ENCODE peak calls at places on chromosome 10, in eight cellular contexts. Q is testis, Y is GM10248, G is endothelial cell of umbilical vein, B is GM12864, D is astrocyte of the cerebellum, Z is AG09309, S is left lung. N is an unnamed sample.

GRCh38 chr10:121527690-121528089 is 70.6 kb downstream of the FGFR2 start:
- DNase-seq in Q (peak; percentile 19), Y (no peak), G (no peak), B (no peak), D (peak; percentile 76), Z (peak; percentile 41), S (no peak), N (no peak)

GRCh38 chr10:79139124-79139835 is 70.5 kb downstream of the ZMIZ1 start:
- DNase-seq in Q (peak; percentile 53), Y (no peak), G (peak; percentile 71), B (no peak), D (peak; percentile 91), Z (peak; percentile 86), S (no peak), N (no peak)

GRCh38 chr10:132341017-132341416 is 9.0 kb downstream of the LRRC27 start:
- DNase-seq in Q (no peak), Y (no peak), G (no peak), B (no peak), D (no peak), Z (no peak), S (no peak), N (no peak)

GRCh38 chr10:132169031-132169765 is 17.6 kb upstream of the DPYSL4 start:
- DNase-seq in Q (no peak), Y (no peak), G (no peak), B (no peak), D (no peak), Z (no peak), S (no peak), N (no peak)

GRCh38 chr10:100728928-100729876 is 16.2 kb upstream of the PAX2 start:
- DNase-seq in Q (peak; percentile 72), Y (no peak), G (no peak), B (no peak), D (no peak), Z (no peak), S (no peak), N (no peak)

GRCh38 chr10:102610499-102610898 is 33.8 kb upstream of the TRIM8 start:
- DNase-seq in Q (no peak), Y (no peak), G (peak; percentile 28), B (no peak), D (no peak), Z (no peak), S (no peak), N (no peak)

GRCh38 chr10:33335800-33336605 is 1.5 kb upstream of the NRP1 start:
- DNase-seq in Q (peak; percentile 43), Y (peak; percentile 12), G (peak; percentile 36), B (no peak), D (no peak), Z (no peak), S (peak; percentile 84), N (no peak)

GRCh38 chr10:114520453-114520852 is 116.2 kb upstream of the AFAP1L2 start:
- DNase-seq in Q (no peak), Y (no peak), G (peak; percentile 81), B (no peak), D (no peak), Z (peak; percentile 61), S (no peak), N (peak; percentile 52)

GRCh38 chr10:119942973-119943372 is 50.4 kb downstream of the SEC23IP start:
- DNase-seq in Q (no peak), Y (no peak), G (no peak), B (no peak), D (no peak), Z (no peak), S (no peak), N (no peak)

GRCh38 chr10:124068929-124069328 is 24.5 kb downstream of the CHST15 start:
- DNase-seq in Q (no peak), Y (no peak), G (no peak), B (no peak), D (no peak), Z (no peak), S (no peak), N (no peak)

GRCh38 chr10:120949511-120950102 is 98.4 kb downstream of the WDR11 start:
- DNase-seq in Q (no peak), Y (no peak), G (peak; percentile 29), B (no peak), D (no peak), Z (no peak), S (peak; percentile 64), N (no peak)

GRCh38 chr10:61822781-61823230 is 78.7 kb upstream of the ARID5B start:
- DNase-seq in Q (no peak), Y (no peak), G (no peak), B (no peak), D (no peak), Z (no peak), S (no peak), N (no peak)

GRCh38 chr10:63595072-63595471 is 73.9 kb downstream of the REEP3 start:
- DNase-seq in Q (no peak), Y (no peak), G (no peak), B (no peak), D (no peak), Z (no peak), S (no peak), N (no peak)

GRCh38 chr10:77926566-77927342 is at the start of gene DLG5:
- DNase-seq in Q (peak; percentile 73), Y (peak; percentile 66), G (peak; percentile 26), B (no peak), D (no peak), Z (no peak), S (peak; percentile 88), N (no peak)

GRCh38 chr10:30422981-30423654 is 10.9 kb upstream of the MAP3K8 start:
- DNase-seq in Q (peak; percentile 23), Y (no peak), G (peak; percentile 46), B (no peak), D (no peak), Z (no peak), S (peak; percentile 80), N (peak; percentile 62)

GRCh38 chr10:17793823-17794759 is 15.1 kb upstream of the MRC1 start:
- DNase-seq in Q (no peak), Y (no peak), G (no peak), B (no peak), D (no peak), Z (no peak), S (no peak), N (no peak)

GRCh38 chr10:60731134-60731883 is 47.0 kb upstream of the CDK1 start:
- DNase-seq in Q (no peak), Y (peak; percentile 52), G (no peak), B (peak; percentile 15), D (no peak), Z (no peak), S (no peak), N (no peak)

DNA sequence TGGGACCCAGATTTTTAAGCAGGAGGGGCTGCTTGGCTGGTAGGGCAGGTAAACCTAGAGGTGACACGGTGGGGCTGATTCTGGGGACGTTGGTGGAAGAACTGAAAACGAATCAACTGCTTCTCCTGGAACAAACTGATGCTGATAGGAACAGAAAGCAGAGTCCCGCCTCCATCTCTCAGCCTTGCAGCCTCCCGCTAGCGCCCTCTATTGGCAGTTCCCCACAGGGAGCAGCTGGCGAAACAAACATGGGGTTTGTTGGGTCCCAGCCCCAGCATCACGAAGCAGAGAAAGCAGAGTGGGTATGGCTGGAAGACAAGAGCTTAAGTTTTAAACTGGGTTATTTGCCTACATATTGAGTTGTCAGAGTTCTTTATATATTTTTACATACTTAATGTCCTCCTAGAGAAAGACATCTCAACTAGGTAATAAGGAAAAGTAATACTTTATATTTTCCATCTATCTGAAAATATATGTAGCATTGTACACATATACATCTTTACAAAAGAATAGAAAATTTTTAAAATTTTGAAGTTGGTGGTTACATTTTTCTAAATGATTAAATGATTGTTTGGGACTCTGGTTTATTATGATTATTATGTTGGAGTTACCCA is 42.3 kb upstream of the FOXI2 start:
- DNase-seq in Q (peak; percentile 83), Y (peak; percentile 33), G (peak; percentile 25), B (peak; percentile 13), D (no peak), Z (no peak), S (no peak), N (no peak)
- TF ChIP-seq CTCF in Q (peak; percentile 57), Y (peak; percentile 34), G (peak; percentile 74), B (peak; percentile 77), D (peak; percentile 28), Z (peak; percentile 31), S (peak; percentile 57), N (no peak)

DNA sequence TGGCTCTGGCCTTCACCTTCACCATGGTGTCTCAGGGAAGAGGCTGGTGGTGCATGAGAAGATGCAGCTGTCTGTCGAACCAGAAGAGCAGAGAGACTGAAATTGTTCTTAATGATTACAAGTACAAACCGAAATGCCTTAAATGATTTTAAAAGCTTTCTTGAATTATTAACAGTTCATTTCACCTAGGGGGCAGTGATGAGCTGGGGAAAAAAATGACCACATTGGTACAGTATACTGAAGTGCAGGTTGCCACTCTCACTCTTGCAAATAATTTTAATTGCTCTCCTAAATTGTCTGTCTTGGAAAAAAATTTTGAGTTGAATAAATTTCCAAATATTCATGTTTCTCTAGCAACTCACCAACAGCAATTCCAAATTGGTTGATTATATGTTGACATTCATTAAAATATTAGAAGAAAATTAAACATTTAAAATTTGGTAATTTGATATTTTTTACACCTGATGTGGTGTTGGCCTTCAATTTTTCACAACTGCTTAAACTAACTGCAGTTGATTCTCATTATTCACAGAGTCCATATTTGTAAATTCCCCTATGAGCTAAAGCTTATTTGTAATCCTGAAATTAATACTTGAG is 692.6 kb downstream of the ZWINT start:
- DNase-seq in Q (peak; percentile 33), Y (no peak), G (no peak), B (no peak), D (no peak), Z (no peak), S (no peak), N (no peak)
- TF ChIP-seq CTCF in Q (peak; percentile 40), Y (peak; percentile 15), G (no peak), B (peak; percentile 24), D (no peak), Z (no peak), S (no peak), N (no peak)

DNA sequence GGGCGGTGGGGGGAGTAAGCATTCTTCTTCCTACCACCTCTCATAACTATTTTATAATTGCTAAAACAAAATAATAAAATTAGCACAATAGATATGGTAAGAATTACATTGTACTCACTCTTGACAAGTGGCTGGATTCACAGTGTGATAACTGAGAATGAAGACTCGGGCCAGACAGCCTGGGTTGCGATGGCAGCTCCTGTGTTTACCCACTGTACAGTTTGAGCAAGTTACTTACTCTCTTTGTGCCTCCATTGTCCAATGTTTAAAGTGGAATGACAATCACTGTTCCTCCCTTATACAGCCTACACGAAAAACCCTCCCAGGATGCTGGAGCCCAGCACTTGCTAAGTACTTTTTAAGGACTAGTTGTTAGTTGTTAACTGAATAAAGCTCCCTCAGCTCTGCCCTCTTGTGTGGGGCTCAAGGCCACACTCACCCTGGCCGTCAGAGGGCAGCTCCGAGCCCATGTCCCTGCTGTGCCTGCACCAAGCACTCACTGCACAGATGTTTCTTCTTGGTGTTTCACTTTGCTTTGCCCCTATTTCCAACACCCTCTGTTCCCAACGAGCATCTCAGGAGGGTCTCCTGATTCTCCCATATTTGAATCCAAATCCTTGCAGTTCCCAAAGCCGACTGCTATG is 56.4 kb upstream of the NPS start:
- DNase-seq in Q (no peak), Y (no peak), G (no peak), B (no peak), D (no peak), Z (no peak), S (no peak), N (no peak)
- TF ChIP-seq CTCF in Q (no peak), Y (no peak), G (peak; percentile 17), B (no peak), D (no peak), Z (peak; percentile 23), S (no peak), N (no peak)

GRCh38 chr10:85222300-85222699 is 893.9 kb downstream of the CCSER2 start:
- DNase-seq in Q (no peak), Y (no peak), G (no peak), B (no peak), D (no peak), Z (no peak), S (no peak), N (no peak)
- TF ChIP-seq CTCF in Q (no peak), Y (no peak), G (no peak), B (no peak), D (no peak), Z (no peak), S (no peak), N (no peak)